ENCODE peak calls at places on chromosomes 4 and X, in four cellular contexts. P is CD4-positive, alpha-beta memory T cell; A is tibial nerve; B is hypothalamus. J is an unnamed sample.

GRCh38 chr4:77092832-77093800 is 17.3 kb upstream of the CCNI start:
- DNase-seq in P (no peak), A (no peak), B (no peak), J (no peak)

GRCh38 chrX:130097507-130098201 is 12.6 kb downstream of the ELF4 start:
- DNase-seq in P (peak), A (no peak), B (no peak), J (peak)

GRCh38 chr4:44869222-44869882 is 143.0 kb upstream of the GNPDA2 start:
- DNase-seq in P (no peak), A (no peak), B (no peak), J (no peak)

GRCh38 chr4:1619151-1619672 is 64.9 kb downstream of the FAM53A start:
- DNase-seq in P (no peak), A (no peak), B (no peak), J (no peak)

GRCh38 chrX:13538414-13538813 is 31.0 kb upstream of the EGFL6 start:
- DNase-seq in P (no peak), A (no peak), B (no peak), J (no peak)

GRCh38 chrX:154531626-154532025 is 15.0 kb downstream of the G6PD start:
- DNase-seq in P (no peak), A (no peak), B (no peak), J (no peak)

GRCh38 chr4:81523672-81524436 is 52.1 kb upstream of the RASGEF1B start:
- DNase-seq in P (no peak), A (no peak), B (no peak), J (no peak)

GRCh38 chrX:85243761-85244410 is at the start of the genes SATL1 and ZNF711:
- DNase-seq in P (no peak), A (no peak), B (peak), J (peak)

GRCh38 chr4:5404073-5404472 is 304.3 kb downstream of the EVC2 start:
- DNase-seq in P (no peak), A (no peak), B (no peak), J (no peak)

GRCh38 chr4:15368906-15369305 is 58.9 kb upstream of the C1QTNF7 start:
- DNase-seq in P (no peak), A (no peak), B (no peak), J (no peak)

GRCh38 chr4:3220586-3221494 is 28.1 kb upstream of the MSANTD1 start:
- DNase-seq in P (no peak), A (no peak), B (no peak), J (no peak)

GRCh38 chrX:120731386-120731785 is 101.5 kb upstream of the C1GALT1C1 start:
- DNase-seq in P (no peak), A (no peak), B (no peak), J (no peak)

GRCh38 chrX:28910501-28910900 is 323.3 kb downstream of the IL1RAPL1 start:
- DNase-seq in P (no peak), A (no peak), B (no peak), J (no peak)

GRCh38 chrX:716136-716535 is 85.5 kb downstream of the SHOX start:
- DNase-seq in P (no peak), A (no peak), B (no peak), J (no peak)

GRCh38 chrX:117752745-117753144 is 363.9 kb downstream of the KLHL13 start:
- DNase-seq in P (no peak), A (no peak), B (no peak), J (no peak)

GRCh38 chrX:38538134-38538533 is 23.2 kb upstream of the TSPAN7 start:
- DNase-seq in P (no peak), A (no peak), B (no peak), J (no peak)

GRCh38 chrX:11138498-11139390 is 27.6 kb downstream of the HCCS start:
- DNase-seq in P (no peak), A (no peak), B (no peak), J (no peak)

GRCh38 chr4:82905205-82905604 is 4.7 kb downstream of the THAP9 start:
- DNase-seq in P (no peak), A (no peak), B (no peak), J (no peak)

GRCh38 chrX:39504850-39505259 is 592.9 kb downstream of the BCOR start:
- DNase-seq in P (no peak), A (no peak), B (no peak), J (no peak)

GRCh38 chrX:70605352-70605751 is 160.7 kb downstream of the DLG3 start:
- DNase-seq in P (no peak), A (no peak), B (no peak), J (no peak)